ENCODE peak calls at places on chromosome 3, in ten cellular contexts. E is A549, P is transverse colon, Q is ovary, J is breast epithelium, G is uterus, U is K562, K is upper lobe of left lung, I is prostate gland, L is body of pancreas. S is an unnamed sample.

GRCh38 chr3:48119495-48120193 is 68.6 kb downstream of the CDC25A start:
- DNase-seq in E (no peak), I (no peak), Q (peak), L (peak), G (peak), P (peak), J (peak), K (no peak), U (no peak), S (peak)

GRCh38 chr3:5195605-5196004 is 8.1 kb downstream of the EDEM1 start:
- DNase-seq in L (no peak), I (no peak), E (no peak), P (no peak), J (peak), Q (no peak), G (no peak), U (no peak), K (peak), S (no peak)

GRCh38 chr3:46058981-46059380 is 31.7 kb upstream of the XCR1 start:
- DNase-seq in E (no peak), J (no peak), Q (no peak), I (no peak), G (no peak), U (no peak), L (no peak), P (no peak), K (no peak), S (no peak)

GRCh38 chr3:15858547-15859506 is 61.0 kb upstream of the ANKRD28 start:
- DNase-seq in J (peak), E (peak), Q (peak), K (peak), L (peak), G (peak), I (peak), P (peak), U (peak), S (peak)

GRCh38 chr3:147737411-147737810 is 328.2 kb downstream of the ZIC1 start:
- DNase-seq in E (no peak), I (no peak), U (no peak), G (no peak), J (no peak), K (no peak), P (no peak), L (no peak), Q (no peak), S (no peak)

GRCh38 chr3:105845488-105845887 is 23.3 kb downstream of the CBLB start:
- DNase-seq in L (no peak), K (no peak), G (no peak), U (no peak), J (no peak), Q (no peak), I (no peak), E (no peak), P (no peak), S (no peak)

GRCh38 chr3:85567074-85567676 is 608.4 kb downstream of the CADM2 start:
- DNase-seq in K (peak), Q (no peak), P (peak), U (peak), J (no peak), G (no peak), E (no peak), I (no peak), L (peak), S (no peak)

GRCh38 chr3:13245579-13245978 is 172.3 kb upstream of the IQSEC1 start:
- DNase-seq in P (no peak), Q (no peak), E (no peak), K (no peak), I (no peak), L (no peak), G (no peak), U (no peak), J (no peak), S (no peak)

GRCh38 chr3:125300416-125300815 is 74.7 kb downstream of the ZNF148 start:
- DNase-seq in P (no peak), U (no peak), E (no peak), G (no peak), I (no peak), J (no peak), L (no peak), K (no peak), Q (no peak), S (no peak)

GRCh38 chr3:139106013-139106932 is 61.6 kb upstream of the PRR23C start:
- DNase-seq in P (no peak), Q (peak), G (no peak), J (no peak), U (no peak), E (no peak), I (peak), L (no peak), K (no peak), S (no peak)

GRCh38 chr3:123244128-123244527 is 42.4 kb downstream of the SEC22A start:
- DNase-seq in I (no peak), J (no peak), K (peak), U (peak), L (peak), P (no peak), G (no peak), Q (no peak), E (no peak), S (no peak)

GRCh38 chr3:107928084-107928445 is 162.8 kb downstream of the CD47 start:
- DNase-seq in L (no peak), K (no peak), P (peak), J (no peak), Q (no peak), I (no peak), U (no peak), E (peak), G (no peak), S (no peak)

GRCh38 chr3:171790898-171791694 is 19.2 kb downstream of the PLD1 start:
- DNase-seq in Q (no peak), I (no peak), L (no peak), K (no peak), J (no peak), E (no peak), P (no peak), U (no peak), G (no peak), S (no peak)

GRCh38 chr3:42803800-42804112 is 534 bp downstream of the HIGD1A start:
- DNase-seq in K (peak), E (peak), U (peak), I (no peak), G (peak), L (peak), Q (peak), J (no peak), P (peak), S (no peak)

GRCh38 chr3:141710121-141710520 is 28.0 kb upstream of the RNF7 start:
- DNase-seq in P (no peak), L (no peak), Q (no peak), E (no peak), I (no peak), G (no peak), J (no peak), K (no peak), U (no peak), S (no peak)

GRCh38 chr3:154684021-154684420 is 254.0 kb upstream of the GPR149 start:
- DNase-seq in P (no peak), I (no peak), L (no peak), J (no peak), G (no peak), E (no peak), U (no peak), K (no peak), Q (no peak), S (no peak)

GRCh38 chr3:139447486-139447885 is 28.8 kb downstream of the RBP2 start:
- DNase-seq in J (no peak), U (no peak), L (no peak), G (no peak), I (no peak), E (no peak), K (no peak), Q (no peak), P (no peak), S (no peak)

GRCh38 chr3:195147649-195148121 is 123.3 kb downstream of the XXYLT1 start:
- DNase-seq in E (no peak), Q (no peak), L (no peak), U (no peak), I (no peak), P (peak), J (no peak), G (peak), K (peak), S (no peak)

GRCh38 chr3:44001072-44001471 is 240.6 kb upstream of the TOPAZ1 start:
- DNase-seq in U (no peak), G (no peak), Q (no peak), I (no peak), E (no peak), P (no peak), K (no peak), J (no peak), L (no peak), S (no peak)

GRCh38 chr3:68458646-68459045 is 473.7 kb downstream of the TAFA4 start:
- DNase-seq in I (no peak), E (no peak), K (no peak), L (no peak), P (no peak), J (no peak), G (no peak), Q (no peak), U (no peak), S (no peak)

GRCh38 chr3:195892355-195893120 is 15.8 kb downstream of the TNK2 start:
- DNase-seq in P (peak), G (peak), I (no peak), U (peak), E (no peak), Q (peak), J (peak), L (peak), K (no peak), S (peak)

GRCh38 chr3:86993704-86994103 is 2.8 kb upstream of the VGLL3 start:
- DNase-seq in E (no peak), Q (no peak), I (peak), G (no peak), P (no peak), L (no peak), K (no peak), J (no peak), U (no peak), S (no peak)

GRCh38 chr3:79233431-79234060 is 534.3 kb downstream of the ROBO1 start:
- DNase-seq in G (no peak), P (no peak), J (no peak), I (no peak), Q (no peak), L (no peak), U (no peak), K (no peak), E (no peak), S (no peak)

GRCh38 chr3:20417390-20417789 is 231.4 kb upstream of the SGO1 start:
- DNase-seq in I (no peak), G (no peak), J (no peak), E (no peak), Q (no peak), P (no peak), L (no peak), K (no peak), U (no peak), S (no peak)

GRCh38 chr3:149339931-149340309 is 6.5 kb upstream of the TM4SF18 start:
- DNase-seq in G (peak), L (peak), I (peak), K (peak), P (peak), U (no peak), Q (peak), E (peak), J (peak), S (peak)

GRCh38 chr3:38528457-38528856 is 32.3 kb downstream of the EXOG start:
- DNase-seq in G (no peak), K (no peak), U (no peak), Q (no peak), P (no peak), L (no peak), E (no peak), I (no peak), J (no peak), S (no peak)

GRCh38 chr3:95407709-95408463 is 1345.0 kb downstream of the NSUN3 start:
- DNase-seq in K (no peak), J (no peak), I (no peak), Q (no peak), P (no peak), L (no peak), G (no peak), U (no peak), E (no peak), S (no peak)

GRCh38 chr3:117885046-117885445 is 1149.6 kb downstream of the IGSF11 start:
- DNase-seq in J (no peak), K (no peak), Q (no peak), P (no peak), I (no peak), L (no peak), G (no peak), E (no peak), U (no peak), S (no peak)

GRCh38 chr3:86973440-86973839 is 17.5 kb downstream of the VGLL3 start:
- DNase-seq in I (no peak), K (no peak), Q (no peak), U (no peak), P (no peak), G (peak), E (no peak), L (no peak), J (no peak), S (peak)

GRCh38 chr3:31364711-31365110 is 168.0 kb upstream of the STT3B start:
- DNase-seq in P (no peak), L (no peak), G (no peak), U (no peak), E (no peak), J (no peak), K (no peak), Q (no peak), I (no peak), S (no peak)

GRCh38 chr3:55746808-55747413 is 259.8 kb upstream of the WNT5A start:
- DNase-seq in I (no peak), U (no peak), E (no peak), G (no peak), K (no peak), L (no peak), Q (no peak), J (no peak), P (no peak), S (no peak)

GRCh38 chr3:39478226-39478625 is 10.7 kb downstream of the MOBP start:
- DNase-seq in G (no peak), U (no peak), L (no peak), K (no peak), E (no peak), J (no peak), P (no peak), I (no peak), Q (no peak), S (no peak)

GRCh38 chr3:7439101-7439500 is 578.2 kb downstream of the GRM7 start:
- DNase-seq in J (no peak), P (no peak), G (no peak), U (no peak), I (no peak), L (no peak), K (no peak), E (no peak), Q (no peak), S (no peak)
- H3K4me3 ChIP-seq in J (no peak), P (no peak), G (no peak), U (no peak), I (no peak), L (no peak), K (no peak), E (no peak), Q (no peak), S (no peak)

GRCh38 chr3:72445827-72446405 is 402.3 kb downstream of the SHQ1 start:
- DNase-seq in U (no peak), I (no peak), G (no peak), L (no peak), P (no peak), Q (no peak), J (no peak), K (no peak), E (no peak), S (no peak)

GRCh38 chr3:72446406-72447058 is 401.7 kb downstream of the SHQ1 start:
- DNase-seq in G (no peak), P (no peak), J (peak), L (no peak), I (peak), E (no peak), K (peak), U (no peak), Q (peak), S (no peak)

GRCh38 chr3:72448858-72449257 is 399.4 kb downstream of the SHQ1 start:
- DNase-seq in P (no peak), U (peak), E (no peak), K (no peak), I (no peak), J (no peak), Q (no peak), G (no peak), L (no peak), S (no peak)

GRCh38 chr3:72448375-72448823 is 399.8 kb downstream of the SHQ1 start:
- DNase-seq in I (no peak), K (no peak), E (no peak), P (no peak), L (no peak), U (no peak), Q (peak), J (no peak), G (peak), S (no peak)

GRCh38 chr3:72447059-72447946 is 400.9 kb downstream of the SHQ1 start:
- DNase-seq in U (peak), E (peak), L (peak), K (peak), Q (peak), P (peak), I (peak), G (peak), J (peak), S (peak)
- TF ChIP-seq POLR2A in U (peak), E (peak), L (no peak), K (peak), Q (no peak), P (no peak), I (no peak), G (peak), J (no peak), S (peak)

GRCh38 chr3:146542179-146542578 is 2.2 kb downstream of the PLSCR1 start:
- DNase-seq in P (no peak), K (no peak), E (no peak), J (no peak), L (peak), U (no peak), G (no peak), I (no peak), Q (no peak), S (no peak)
- H3K27ac ChIP-seq in P (peak), K (peak), E (no peak), J (peak), L (no peak), U (no peak), G (peak), I (no peak), Q (no peak), S (peak)

GRCh38 chr3:104275199-104275598 is 1091.5 kb upstream of the ALCAM start:
- DNase-seq in U (no peak), G (no peak), E (no peak), P (no peak), J (no peak), Q (no peak), L (no peak), K (no peak), I (no peak), S (no peak)

GRCh38 chr3:104281713-104282112 is 1085.0 kb upstream of the ALCAM start:
- DNase-seq in L (no peak), J (no peak), G (no peak), P (no peak), I (no peak), E (no peak), K (no peak), U (no peak), Q (no peak), S (no peak)

DNA sequence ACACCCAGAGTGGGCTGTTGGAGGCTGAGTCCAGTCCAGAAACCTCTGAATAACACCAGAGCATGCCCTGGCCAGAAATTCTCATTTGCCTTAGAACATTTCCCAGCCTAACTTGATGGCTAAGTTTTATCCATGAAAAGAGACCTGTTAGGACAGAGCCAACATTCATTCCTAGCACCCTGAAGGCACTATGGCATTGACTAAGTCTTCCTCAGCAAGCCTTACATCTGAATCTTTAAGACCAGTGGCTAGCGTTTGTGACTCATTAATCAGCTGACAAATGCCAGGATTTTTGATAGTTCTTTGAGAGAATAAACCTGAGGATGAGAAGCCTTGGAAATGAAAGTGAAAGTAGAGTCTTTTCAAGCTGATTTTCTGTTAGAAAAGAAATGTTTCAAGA is 1087.1 kb upstream of the ALCAM start:
- DNase-seq in J (no peak), E (no peak), K (no peak), Q (no peak), G (no peak), U (no peak), P (no peak), L (no peak), I (no peak), S (no peak)
- H3K4me3 ChIP-seq in J (no peak), E (peak), K (no peak), Q (no peak), G (no peak), U (no peak), P (no peak), L (no peak), I (no peak), S (no peak)

GRCh38 chr3:11379824-11380281 is 107.7 kb downstream of the ATG7 start:
- DNase-seq in K (no peak), Q (no peak), I (no peak), J (no peak), P (no peak), E (no peak), L (no peak), G (no peak), U (no peak), S (no peak)
- TF ChIP-seq POLR2A in K (no peak), Q (no peak), I (no peak), J (no peak), P (no peak), E (no peak), L (no peak), G (no peak), U (no peak), S (no peak)

DNA sequence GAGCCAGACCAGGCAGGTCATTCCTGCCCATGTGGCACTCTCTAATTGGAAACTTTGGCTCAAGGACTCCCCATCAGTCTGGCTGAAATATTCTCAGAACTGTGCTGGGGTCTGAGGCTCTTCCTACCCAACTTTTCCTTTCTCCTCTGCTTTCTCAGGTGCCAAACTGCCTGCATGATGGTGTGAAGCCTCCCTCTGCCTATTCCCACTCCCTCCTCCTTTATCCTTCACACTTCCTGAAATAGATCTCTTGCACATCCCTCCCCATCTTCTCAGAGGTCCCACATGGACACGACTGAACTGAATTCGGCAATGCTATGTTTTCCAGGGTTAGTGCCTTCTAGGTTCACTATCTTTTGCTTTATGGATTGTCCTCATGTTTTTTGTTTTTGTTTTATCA is 12.5 kb downstream of the LIPH start:
- DNase-seq in I (no peak), P (no peak), Q (no peak), J (no peak), K (no peak), E (no peak), G (no peak), L (no peak), U (no peak), S (no peak)
- H3K27ac ChIP-seq in I (no peak), P (peak), Q (no peak), J (no peak), K (no peak), E (peak), G (no peak), L (no peak), U (no peak), S (no peak)

GRCh38 chr3:52456169-52456799 is 880 bp downstream of the NISCH start:
- DNase-seq in Q (peak), U (peak), K (peak), P (no peak), I (peak), E (no peak), J (no peak), G (no peak), L (peak), S (no peak)
- H3K4me3 ChIP-seq in Q (peak), U (peak), K (peak), P (peak), I (peak), E (peak), J (peak), G (peak), L (peak), S (peak)

DNA sequence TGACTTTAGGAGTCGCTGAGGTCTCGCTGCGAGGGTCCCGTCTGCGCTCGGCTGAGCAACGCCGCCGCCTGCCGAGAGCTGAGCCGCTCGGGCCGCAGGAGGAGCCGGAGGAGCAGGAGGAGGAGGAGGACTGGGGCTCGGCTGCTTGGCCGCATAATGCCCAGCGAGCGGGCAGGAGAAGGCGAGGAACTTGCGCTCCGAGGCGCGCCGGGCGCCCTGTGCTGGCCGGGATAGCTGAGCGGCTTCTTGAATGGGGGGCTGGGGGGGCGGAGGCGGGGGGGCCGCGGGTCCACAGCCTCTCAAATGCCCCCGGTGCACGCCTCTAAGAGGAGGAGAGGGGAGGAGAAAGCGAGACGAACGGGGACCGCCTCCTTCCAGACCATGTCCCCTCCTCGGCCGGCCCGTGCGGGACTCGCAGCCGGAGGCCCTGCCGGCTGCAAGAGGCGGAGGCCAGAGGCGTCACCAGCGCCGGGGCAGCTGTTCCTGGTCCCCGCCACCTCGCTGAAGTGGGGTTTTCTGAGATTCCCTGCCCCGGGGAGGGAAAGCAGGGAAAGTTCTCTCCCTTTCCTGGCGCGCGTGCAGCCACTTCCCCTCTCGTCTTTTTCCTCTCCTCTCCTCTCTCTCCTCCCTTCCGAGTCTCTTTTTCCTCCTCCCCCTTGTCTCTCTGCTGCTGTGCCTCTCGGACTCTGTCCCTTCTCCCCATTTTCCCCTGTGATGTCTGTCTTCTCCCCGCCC is at the start of gene ADAMTS9:
- DNase-seq in E (peak), P (peak), U (no peak), L (peak), G (peak), J (peak), K (peak), I (peak), Q (peak), S (peak)
- TF ChIP-seq POLR2A in E (no peak), P (peak), U (no peak), L (no peak), G (peak), J (no peak), K (peak), I (peak), Q (peak), S (peak)